ENCODE peak calls at places on chromosomes 16 and 17, in six cellular contexts. V is GM13976; F is kidney; Q is fibroblast of lung; Y is CD4-positive, alpha-beta T cell; O is lower lobe of right lung. R is an unnamed sample.

GRCh38 chr17:39813631-39814030 is 50.5 kb downstream of the IKZF3 start:
- DNase-seq in O (no peak), V (no peak), Y (peak; percentile 44), F (no peak), Q (no peak), R (no peak)

GRCh38 chr16:51181495-51181795 is 30.4 kb upstream of the SALL1 start:
- DNase-seq in Y (no peak), Q (no peak), F (no peak), V (no peak), O (no peak), R (no peak)

GRCh38 chr17:47742319-47743181 is 9.5 kb downstream of the TBX21 start:
- DNase-seq in Y (peak; percentile 39), Q (no peak), O (no peak), V (peak; percentile 72), F (no peak), R (no peak)

GRCh38 chr17:861364-861763 is 79.2 kb downstream of the MRM3 start:
- DNase-seq in V (no peak), O (no peak), F (no peak), Y (no peak), Q (no peak), R (no peak)

GRCh38 chr17:75722076-75722475 is 817 bp downstream of the ITGB4 start:
- DNase-seq in V (no peak), F (peak; percentile 69), O (peak; percentile 46), Q (no peak), Y (no peak), R (no peak)

GRCh38 chr16:22320572-22321339 is 23.5 kb downstream of the POLR3E start:
- DNase-seq in O (no peak), F (no peak), Q (no peak), Y (no peak), V (peak; percentile 17), R (no peak)

GRCh38 chr16:74760007-74760767 is 14.4 kb downstream of the FA2H start:
- DNase-seq in Q (peak; percentile 28), O (no peak), F (no peak), V (no peak), Y (no peak), R (no peak)

GRCh38 chr16:27098366-27099050 is 31.8 kb downstream of the C16orf82 start:
- DNase-seq in V (no peak), O (no peak), Y (no peak), Q (no peak), F (no peak), R (no peak)

GRCh38 chr17:51419476-51419875 is 159.1 kb downstream of the UTP18 start:
- DNase-seq in Y (no peak), F (no peak), O (no peak), V (no peak), Q (no peak), R (no peak)

GRCh38 chr17:72602517-72603345 is 481.9 kb downstream of the SOX9 start:
- DNase-seq in Y (no peak), O (peak; percentile 50), Q (peak; percentile 46), F (peak; percentile 94), V (no peak), R (no peak)

DNA sequence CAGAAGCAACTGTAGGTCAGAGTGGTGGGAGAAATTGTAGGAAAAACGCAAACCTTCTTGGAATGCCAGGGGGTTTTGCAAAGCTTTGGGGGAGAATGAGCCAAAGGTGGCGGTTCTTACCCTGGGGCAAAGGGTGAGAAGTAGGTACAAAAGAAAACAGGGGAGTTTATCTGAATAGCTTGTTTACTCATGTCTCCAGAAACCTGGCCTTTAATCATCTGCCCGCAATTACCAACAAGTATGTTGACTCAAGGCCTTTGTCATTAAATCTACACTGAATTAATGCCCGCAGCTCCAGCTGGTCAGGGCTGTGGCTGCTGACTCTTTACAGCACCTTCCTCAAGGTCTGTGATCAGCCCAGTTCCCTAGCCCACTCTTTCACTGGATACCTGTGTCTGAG is 320.1 kb downstream of the CBLN1 start:
- DNase-seq in V (no peak), O (no peak), Q (no peak), F (no peak), Y (no peak), R (no peak)
- TF ChIP-seq CTCF in V (no peak), O (no peak), Q (no peak), F (no peak), Y (no peak), R (no peak)

GRCh38 chr16:82631701-82632685 is 5.2 kb downstream of the CDH13 start:
- DNase-seq in V (no peak), Q (peak; percentile 21), F (no peak), Y (no peak), O (no peak), R (no peak)

GRCh38 chr16:82629441-82630027 is 2.8 kb downstream of the CDH13 start:
- DNase-seq in O (no peak), F (no peak), Q (peak; percentile 49), Y (no peak), V (no peak), R (no peak)

GRCh38 chr16:82630219-82630618 is 3.5 kb downstream of the CDH13 start:
- DNase-seq in Q (peak; percentile 34), O (no peak), V (no peak), F (no peak), Y (no peak), R (no peak)

GRCh38 chr16:82628741-82629140 is 2.0 kb downstream of the CDH13 start:
- DNase-seq in F (no peak), Q (no peak), O (no peak), V (no peak), Y (no peak), R (no peak)

DNA sequence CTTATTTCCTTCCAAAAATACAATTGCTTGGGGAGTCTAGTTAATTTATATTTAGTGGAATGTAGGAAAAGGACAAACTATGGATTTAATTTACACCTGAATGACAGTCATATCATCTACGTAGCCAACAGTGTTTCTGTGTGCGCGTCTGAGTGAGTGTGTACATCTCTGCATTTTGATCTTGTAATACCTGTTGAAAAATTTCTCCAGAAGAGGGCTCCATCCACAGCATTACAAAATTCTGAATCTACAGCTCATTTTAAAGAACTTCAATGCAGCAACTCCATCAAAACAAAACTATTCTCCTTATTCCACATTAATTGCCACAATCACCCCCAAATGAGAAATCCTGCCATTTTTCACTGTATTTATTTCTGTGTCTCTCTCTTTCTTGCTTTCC is 3.9 kb downstream of the CDH13 start:
- DNase-seq in Q (peak; percentile 61), Y (no peak), V (no peak), F (no peak), O (no peak), R (no peak)
- TF ChIP-seq CTCF in Q (peak; percentile 44), Y (peak; percentile 42), V (no peak), F (peak; percentile 8), O (no peak), R (no peak)

GRCh38 chr16:85819711-85820110 is 20.2 kb downstream of the COX4I1 start:
- DNase-seq in F (peak; percentile 62), V (no peak), Y (no peak), Q (peak; percentile 17), O (no peak), R (no peak)

GRCh38 chr16:85820604-85821372 is 21.3 kb downstream of the COX4I1 start:
- DNase-seq in Q (no peak), O (peak; percentile 14), V (no peak), F (peak; percentile 51), Y (no peak), R (no peak)

GRCh38 chr16:85822145-85822544 is 22.6 kb downstream of the COX4I1 start:
- DNase-seq in Q (no peak), F (peak; percentile 36), O (peak; percentile 18), Y (no peak), V (no peak), R (no peak)

GRCh38 chr16:85821441-85821901 is 22.0 kb downstream of the COX4I1 start:
- DNase-seq in O (peak; percentile 88), F (peak; percentile 91), Y (peak; percentile 68), V (peak; percentile 94), Q (peak; percentile 77), R (peak; percentile 48)

GRCh38 chr16:85819245-85819644 is 19.8 kb downstream of the COX4I1 start:
- DNase-seq in Y (peak; percentile 84), Q (peak; percentile 77), V (peak; percentile 84), O (peak; percentile 88), F (peak; percentile 87), R (peak; percentile 90)
- TF ChIP-seq CTCF in Y (peak; percentile 79), Q (peak; percentile 81), V (peak; percentile 85), O (peak; percentile 76), F (peak; percentile 76), R (no peak)

DNA sequence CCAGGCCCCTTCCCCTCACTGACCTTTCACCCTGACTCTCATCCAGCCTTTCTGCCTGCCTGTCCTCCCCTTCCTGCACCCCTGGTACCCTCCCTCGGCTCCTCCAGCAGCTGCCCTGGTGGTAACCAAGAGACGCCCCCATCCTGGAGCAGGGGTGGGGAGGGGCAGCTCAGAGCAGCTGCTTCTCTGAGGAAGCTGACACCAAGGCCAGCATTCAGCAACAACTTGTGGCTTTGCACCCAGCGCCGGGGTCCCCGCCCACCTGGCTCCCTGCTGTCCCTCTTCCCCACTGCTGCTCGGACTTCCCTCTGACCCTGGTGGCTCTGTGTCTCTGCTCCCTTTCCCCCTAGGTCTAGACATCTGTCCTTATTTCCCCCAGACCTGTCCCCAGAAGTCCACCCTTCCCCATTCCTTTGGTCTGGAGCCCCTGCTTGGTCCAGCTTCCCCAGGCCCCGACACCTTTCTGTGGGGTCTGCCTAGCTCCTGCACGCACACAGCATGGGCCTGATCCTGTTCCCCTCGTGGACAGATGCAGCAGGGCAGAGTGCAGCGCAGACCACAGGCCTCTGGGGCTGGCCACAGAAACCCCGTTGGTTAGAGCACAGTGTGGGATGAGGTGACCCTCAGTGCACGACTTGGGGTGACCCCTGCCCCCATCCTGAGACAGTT is 1.2 kb upstream of the ATP2A1 start:
- DNase-seq in V (no peak), Y (no peak), O (no peak), Q (no peak), F (no peak), R (no peak)
- TF ChIP-seq CTCF in V (no peak), Y (no peak), O (no peak), Q (no peak), F (no peak), R (no peak)

GRCh38 chr16:61366006-61366405 is 670.2 kb downstream of the CDH8 start:
- DNase-seq in Y (no peak), O (no peak), F (no peak), V (no peak), Q (no peak), R (no peak)
- TF ChIP-seq CTCF in Y (no peak), O (no peak), F (no peak), V (no peak), Q (no peak), R (no peak)

DNA sequence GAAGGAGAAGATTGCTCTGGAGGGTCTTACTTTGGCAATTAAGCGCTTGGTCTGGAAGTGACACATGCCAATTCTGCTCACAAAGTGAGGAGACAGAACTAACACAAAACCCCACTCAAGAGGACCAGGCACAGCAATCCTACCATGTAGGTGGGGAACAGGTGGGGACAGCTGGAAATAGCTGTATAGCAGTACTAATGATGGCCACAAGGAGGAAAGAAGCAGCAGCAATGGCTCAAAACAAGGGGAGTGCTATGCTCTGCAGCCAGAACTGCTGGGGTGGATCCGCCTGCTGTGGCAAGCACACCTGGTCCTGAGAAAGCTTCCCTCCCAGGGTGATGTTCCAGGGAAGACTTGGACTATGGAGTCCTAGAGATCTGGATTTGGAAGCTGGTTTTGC is 17.0 kb upstream of the TMEM132E start:
- DNase-seq in O (no peak), V (no peak), Y (no peak), F (no peak), Q (no peak), R (no peak)
- TF ChIP-seq CTCF in O (no peak), V (no peak), Y (peak; percentile 25), F (peak; percentile 18), Q (peak; percentile 18), R (no peak)

GRCh38 chr17:6660101-6660500 is 8.5 kb downstream of the C17orf100 start:
- DNase-seq in Q (no peak), V (no peak), F (no peak), O (no peak), Y (no peak), R (no peak)
- TF ChIP-seq CTCF in Q (no peak), V (no peak), F (no peak), O (no peak), Y (no peak), R (no peak)

GRCh38 chr16:53892155-53892554 is 188.2 kb downstream of the FTO start:
- DNase-seq in Y (peak; percentile 26), O (no peak), F (no peak), V (peak; percentile 24), Q (peak; percentile 81), R (peak; percentile 26)
- TF ChIP-seq CTCF in Y (peak; percentile 56), O (peak; percentile 73), F (peak; percentile 77), V (peak; percentile 36), Q (peak; percentile 82), R (peak; percentile 15)